ENCODE peak calls at places on chromosomes 6 and 20, in eight cellular contexts. Q, V, G, K, M, B, P and O are unnamed samples. For H3K36me3 and H3K4me1, the result is how much of the 10 kb centered on the place peaks cover.

GRCh38 chr6:5671162-5671561 is 335.6 kb downstream of the NRN1 start:
- DNase-seq in P (peak), K (peak), B (no peak), G (no peak), M (peak), V (no peak), Q (peak), O (no peak)

GRCh38 chr6:107264357-107264831 is 149.1 kb upstream of the BEND3 start:
- DNase-seq in K (peak), Q (no peak), V (no peak), P (peak), G (no peak), M (no peak), B (no peak), O (peak)

GRCh38 chr20:50415516-50416268 is 94.5 kb upstream of the PTPN1 start:
- DNase-seq in K (peak), V (peak), Q (peak), G (peak), P (peak), M (no peak), B (peak), O (no peak)

GRCh38 chr20:4040283-4041179 is 25.2 kb upstream of the RNF24 start:
- DNase-seq in V (peak), P (no peak), B (no peak), G (no peak), Q (peak), K (no peak), M (no peak), O (no peak)

GRCh38 chr6:43053545-43054205 is at the start of gene CUL7:
- DNase-seq in K (peak), M (peak), B (peak), P (peak), V (peak), Q (peak), G (peak), O (peak)

GRCh38 chr20:16530201-16530681 is 43.0 kb downstream of the KIF16B start:
- DNase-seq in P (peak), V (peak), K (peak), M (no peak), G (no peak), Q (no peak), B (no peak), O (no peak)

GRCh38 chr6:1781152-1781848 is 171.6 kb downstream of the FOXC1 start:
- DNase-seq in M (no peak), Q (no peak), G (no peak), V (no peak), K (no peak), B (no peak), P (no peak), O (no peak)

GRCh38 chr20:49560186-49560585 is 7.8 kb downstream of the PTGIS start:
- DNase-seq in B (no peak), V (no peak), M (no peak), Q (no peak), K (no peak), P (no peak), G (no peak), O (peak)

GRCh38 chr6:104955927-104956662 is 812 bp upstream of the LIN28B start:
- DNase-seq in Q (no peak), B (no peak), P (peak), K (no peak), M (no peak), V (no peak), G (no peak), O (peak)

GRCh38 chr20:38714308-38714707 is 10.0 kb upstream of the SLC32A1 start:
- DNase-seq in K (no peak), Q (no peak), M (no peak), P (no peak), V (no peak), G (no peak), B (no peak), O (no peak)

GRCh38 chr6:50850223-50850751 is 31.6 kb downstream of the TFAP2B start:
- DNase-seq in K (no peak), B (no peak), V (no peak), G (no peak), P (no peak), M (no peak), Q (no peak), O (no peak)

GRCh38 chr6:139433647-139434419 is 59.4 kb upstream of the CITED2 start:
- DNase-seq in P (peak), G (no peak), B (no peak), Q (no peak), M (no peak), K (peak), V (no peak), O (peak)

GRCh38 chr20:34708621-34709043 is 4.5 kb downstream of the TP53INP2 start:
- DNase-seq in M (peak), G (peak), B (no peak), P (no peak), K (no peak), V (peak), Q (peak), O (peak)

GRCh38 chr6:125271486-125272159 is 30.1 kb downstream of the HDDC2 start:
- DNase-seq in Q (no peak), G (no peak), P (no peak), M (no peak), V (no peak), K (no peak), B (no peak), O (no peak)

GRCh38 chr20:50558483-50558925 is 48.3 kb downstream of the PTPN1 start:
- DNase-seq in K (peak), B (no peak), P (no peak), G (no peak), V (no peak), Q (no peak), M (no peak), O (no peak)

GRCh38 chr6:17417817-17418216 is 24.4 kb downstream of the CAP2 start:
- DNase-seq in P (no peak), Q (no peak), K (peak), M (no peak), B (no peak), V (no peak), G (no peak), O (no peak)

GRCh38 chr6:168157272-168158007 is 78.4 kb upstream of the FRMD1 start:
- DNase-seq in K (peak), M (no peak), G (no peak), B (no peak), P (no peak), V (no peak), Q (no peak), O (no peak)

GRCh38 chr20:57275813-57276212 is 9.4 kb upstream of the BMP7 start:
- DNase-seq in Q (no peak), K (no peak), V (no peak), B (no peak), M (no peak), P (no peak), G (no peak), O (no peak)

GRCh38 chr20:53468583-53468982 is 125.1 kb downstream of the ZNF217 start:
- DNase-seq in K (no peak), G (no peak), V (no peak), M (no peak), B (no peak), Q (no peak), P (no peak), O (no peak)

GRCh38 chr6:111871725-111872520 is 1.3 kb downstream of the FYN start:
- DNase-seq in Q (no peak), G (peak), M (peak), V (no peak), K (no peak), B (no peak), P (peak), O (no peak)

GRCh38 chr6:158206740-158207451 is 38.7 kb downstream of the GTF2H5 start:
- DNase-seq in V (no peak), Q (no peak), P (no peak), B (no peak), G (no peak), M (no peak), K (peak), O (no peak)

GRCh38 chr6:132235596-132236280 is 165.5 kb downstream of the MOXD1 start:
- DNase-seq in V (no peak), K (peak), B (no peak), Q (no peak), M (no peak), G (no peak), P (no peak), O (no peak)

GRCh38 chr20:61814244-61814643 is 251.4 kb downstream of the TAF4 start:
- DNase-seq in B (no peak), K (no peak), G (no peak), M (no peak), P (no peak), Q (peak), V (no peak), O (no peak)

GRCh38 chr20:59933849-59934585 is 580 bp upstream of the SYCP2 start:
- DNase-seq in M (peak), V (peak), B (no peak), Q (peak), P (peak), G (peak), K (peak), O (peak)

GRCh38 chr6:128655978-128656498 is 135.6 kb upstream of the PTPRK start:
- DNase-seq in P (no peak), V (no peak), M (no peak), K (peak), G (no peak), Q (no peak), B (no peak), O (no peak)

GRCh38 chr20:41470362-41471095 is 103.9 kb upstream of the EMILIN3 start:
- DNase-seq in M (no peak), P (no peak), B (no peak), Q (no peak), K (no peak), V (no peak), G (no peak), O (no peak)

GRCh38 chr6:14876778-14877613 is 368.9 kb upstream of the JARID2 start:
- DNase-seq in V (no peak), G (no peak), Q (no peak), B (no peak), K (peak), M (peak), P (no peak), O (no peak)

GRCh38 chr20:39016076-39016475 is 53.9 kb downstream of the DHX35 start:
- DNase-seq in B (no peak), Q (no peak), V (no peak), K (no peak), M (no peak), G (no peak), P (no peak), O (no peak)

GRCh38 chr20:62122659-62123449 is 579 bp downstream of the LSM14B start:
- DNase-seq in G (peak), P (no peak), K (no peak), Q (no peak), M (peak), B (no peak), V (peak), O (peak)

GRCh38 chr6:39892490-39893129 is 41.7 kb downstream of the MOCS1 start:
- DNase-seq in G (peak), V (peak), P (peak), K (peak), M (no peak), B (no peak), Q (peak), O (peak)

GRCh38 chr6:110181131-110182027 is 1.2 kb downstream of the CDC40 start:
- DNase-seq in B (no peak), Q (no peak), K (no peak), M (no peak), V (no peak), P (no peak), G (no peak), O (no peak)

GRCh38 chr6:121216928-121217327 is 117.4 kb downstream of the TBC1D32 start:
- DNase-seq in P (no peak), Q (no peak), K (peak), B (no peak), G (no peak), M (no peak), V (no peak), O (no peak)

GRCh38 chr6:20647585-20647984 is 113.3 kb downstream of the CDKAL1 start:
- DNase-seq in K (no peak), P (no peak), B (no peak), M (no peak), G (no peak), Q (no peak), V (no peak), O (no peak)

GRCh38 chr6:7721654-7722053 is 4.2 kb upstream of the BMP6 start:
- DNase-seq in Q (no peak), K (no peak), B (no peak), V (no peak), M (no peak), P (peak), G (no peak), O (peak)

GRCh38 chr6:32885698-32886286 is 31.8 kb downstream of the PSMB9 start:
- DNase-seq in K (peak), V (no peak), B (no peak), M (peak), Q (no peak), G (no peak), P (peak), O (no peak)

GRCh38 chr6:89161326-89162046 is 15.6 kb downstream of the PM20D2 start:
- DNase-seq in P (no peak), V (no peak), G (no peak), K (peak), M (no peak), B (no peak), Q (no peak), O (peak)

GRCh38 chr6:139927236-139927635 is 552.8 kb upstream of the CITED2 start:
- DNase-seq in M (peak), B (no peak), Q (no peak), G (no peak), K (peak), P (no peak), V (no peak), O (no peak)

GRCh38 chr6:1586861-1587450 is 22.8 kb upstream of the FOXC1 start:
- DNase-seq in K (no peak), Q (no peak), G (no peak), M (no peak), P (no peak), B (no peak), V (no peak), O (no peak)

GRCh38 chr20:41499064-41499463 is 119.1 kb downstream of the CHD6 start:
- DNase-seq in K (no peak), Q (no peak), B (no peak), G (no peak), M (no peak), P (no peak), V (no peak), O (no peak)

GRCh38 chr6:24932832-24933231 is 2.9 kb downstream of the RIPOR2 start:
- DNase-seq in G (no peak), M (no peak), V (no peak), K (peak), Q (no peak), B (no peak), P (no peak), O (no peak)
- H3K36me3 ChIP-seq in G (under half), M (under half), V (under half), K (under half), Q (under half), B (under half), P (under half), O (under half)

GRCh38 chr6:148463671-148464070 is 121.0 kb downstream of the SASH1 start:
- DNase-seq in V (no peak), P (no peak), Q (no peak), M (no peak), B (no peak), K (no peak), G (no peak), O (no peak)
- H3K4me1 ChIP-seq in V (under half), P (under half), Q (half or more), M (under half), B (under half), K (under half), G (under half), O (under half)

DNA sequence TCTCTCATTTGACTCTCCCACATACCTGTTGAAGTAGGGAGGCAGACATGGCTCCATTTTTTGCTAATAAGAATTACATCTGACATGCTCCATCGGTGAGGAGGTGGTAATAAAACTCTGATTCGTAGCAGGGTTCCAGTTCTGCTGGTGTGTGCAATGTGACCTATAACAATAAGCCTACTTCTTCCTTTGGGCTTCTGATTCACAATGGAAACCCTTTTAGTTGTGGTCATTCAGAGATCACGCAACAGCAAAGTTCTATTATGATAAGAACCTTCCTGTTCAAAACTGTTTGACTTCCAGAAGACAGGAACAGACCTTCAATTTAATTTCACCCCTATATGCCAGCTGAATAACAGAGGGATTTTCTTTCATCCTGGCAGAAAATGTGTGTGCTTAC is 31.4 kb upstream of the GSTA4 start:
- DNase-seq in G (no peak), V (no peak), M (no peak), Q (no peak), P (no peak), B (no peak), K (no peak), O (no peak)
- H3K36me3 ChIP-seq in G (under half), V (half or more), M (under half), Q (half or more), P (under half), B (half or more), K (under half), O (under half)

DNA sequence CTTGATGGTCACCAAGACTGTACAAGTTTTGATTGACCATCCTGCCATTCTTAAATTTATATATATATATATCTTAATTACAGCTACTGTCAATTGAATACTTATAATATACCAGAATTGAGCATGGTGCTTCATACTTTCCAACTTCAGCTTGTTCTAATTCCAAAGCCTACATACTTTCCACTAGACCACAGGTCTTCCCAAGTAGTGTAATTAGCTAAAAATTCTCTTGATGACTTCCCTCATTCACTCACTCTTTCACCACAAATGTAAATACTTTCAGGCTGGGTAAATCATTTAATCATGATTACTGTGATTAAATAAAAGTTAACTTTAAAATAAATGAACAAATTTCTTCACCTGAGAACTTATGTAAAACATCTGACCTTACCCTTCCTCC is 3.4 kb downstream of the ASF1A start:
- DNase-seq in P (no peak), M (no peak), V (no peak), K (peak), B (no peak), Q (no peak), G (no peak), O (no peak)
- H3K4me1 ChIP-seq in P (half or more), M (half or more), V (under half), K (under half), B (under half), Q (half or more), G (under half), O (under half)